ENCODE peak calls at places on chromosomes 5 and 9, in nine cellular contexts. W is lung; F is adrenal gland; D is brain microvascular endothelial cell; E is dorsolateral prefrontal cortex; J is mammary epithelial cell; S is endodermal cell; H is CD8-positive, alpha-beta T cell; R is psoas muscle. O is an unnamed sample.

GRCh38 chr9:89686134-89686533 is 81.3 kb downstream of the GADD45G start:
- DNase-seq in F (peak; percentile 70), D (no peak), J (peak; percentile 95), E (no peak), W (no peak), R (no peak), S (no peak), H (no peak), O (peak; percentile 16)

GRCh38 chr5:91061946-91062586 is 321.1 kb downstream of the ARRDC3 start:
- DNase-seq in F (no peak), S (no peak), R (no peak), D (no peak), H (no peak), J (no peak), W (no peak), E (no peak), O (no peak)

GRCh38 chr5:53991942-53992341 is 318.4 kb downstream of the ARL15 start:
- DNase-seq in W (no peak), S (no peak), F (no peak), E (no peak), R (no peak), D (no peak), J (no peak), H (no peak), O (no peak)

GRCh38 chr5:67234671-67235176 is 38.1 kb upstream of the CD180 start:
- DNase-seq in D (peak; percentile 86), S (no peak), E (no peak), W (peak; percentile 46), F (peak; percentile 35), R (peak; percentile 61), J (peak; percentile 67), H (no peak), O (no peak)

GRCh38 chr9:122941560-122942234 is 877 bp downstream of the RABGAP1 start:
- DNase-seq in W (no peak), E (no peak), F (no peak), D (peak; percentile 43), S (no peak), R (no peak), J (peak; percentile 58), H (no peak), O (no peak)

GRCh38 chr5:146520731-146521130 is 4.7 kb upstream of the GPR151 start:
- DNase-seq in S (no peak), W (no peak), R (no peak), F (no peak), H (no peak), E (no peak), D (no peak), J (no peak), O (no peak)

GRCh38 chr5:29208026-29208425 is 1985.5 kb upstream of the CDH6 start:
- DNase-seq in E (no peak), J (no peak), F (no peak), R (no peak), W (no peak), D (peak; percentile 1), S (no peak), H (no peak), O (no peak)

GRCh38 chr5:32949571-32949970 is 238.4 kb downstream of the NPR3 start:
- DNase-seq in D (no peak), F (no peak), W (no peak), R (no peak), S (no peak), E (no peak), H (no peak), J (peak; percentile 60), O (no peak)

GRCh38 chr5:83322273-83322924 is 149.1 kb upstream of the VCAN start:
- DNase-seq in F (no peak), J (no peak), R (no peak), S (no peak), W (no peak), D (peak; percentile 6), E (no peak), H (no peak), O (no peak)

GRCh38 chr5:132388244-132389050 is 18.9 kb downstream of the SLC22A5 start:
- DNase-seq in S (peak; percentile 36), W (no peak), R (no peak), H (no peak), D (no peak), F (peak; percentile 56), E (no peak), J (no peak), O (peak; percentile 53)

DNA sequence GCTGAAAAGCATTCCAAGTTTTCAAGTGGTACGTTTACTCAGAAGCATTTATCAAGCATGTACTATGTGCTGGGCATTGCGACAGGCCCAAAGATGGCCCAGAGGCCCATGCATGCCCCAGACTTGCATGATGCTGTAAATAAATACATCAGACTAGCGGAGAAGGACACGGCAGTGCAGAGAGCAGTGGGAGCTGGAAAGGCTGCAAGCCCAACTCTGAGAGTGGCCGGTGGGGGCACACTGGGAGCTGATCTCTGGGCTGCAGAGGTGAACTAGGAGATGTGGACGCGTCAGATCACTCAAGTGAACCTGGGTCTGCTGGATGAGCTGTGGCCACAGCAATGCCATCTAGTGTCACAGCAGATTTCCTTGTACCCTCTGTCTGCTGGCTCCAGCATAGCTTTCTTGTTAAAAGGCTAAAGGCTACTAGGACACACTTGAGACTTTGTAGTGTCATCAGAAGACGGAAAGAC is 246.9 kb downstream of the FANCC start:
- DNase-seq in D (no peak), W (no peak), R (peak; percentile 58), J (no peak), H (no peak), E (no peak), S (peak; percentile 64), F (no peak), O (no peak)
- H3K27ac ChIP-seq in D (no peak overlapping the region), W (peak overlapping the region; percentile 32), R (peak overlapping the region; percentile 93), J (no peak overlapping the region), H (no peak overlapping the region), E (peak overlapping the region; percentile 55), S (no peak overlapping the region), F (no peak overlapping the region), O (no peak overlapping the region)

GRCh38 chr5:154157483-154158378 is 32.8 kb upstream of the GALNT10 start:
- DNase-seq in J (no peak), H (peak; percentile 7), S (peak; percentile 83), F (no peak), W (no peak), E (no peak), R (no peak), D (no peak), O (no peak)
- TF ChIP-seq CTCF in J (peak; percentile 42), H (no peak), S (peak; percentile 91), F (no peak), W (no peak), E (peak; percentile 11), R (peak; percentile 15), D (peak; percentile 59), O (peak; percentile 56)

GRCh38 chr9:134453776-134454175 is 127.5 kb downstream of the RXRA start:
- DNase-seq in E (no peak), H (no peak), W (no peak), D (no peak), F (no peak), S (no peak), R (no peak), J (no peak), O (no peak)

GRCh38 chr9:134455537-134455936 is 129.3 kb downstream of the RXRA start:
- DNase-seq in S (no peak), E (no peak), J (no peak), H (no peak), R (no peak), F (no peak), D (no peak), W (no peak), O (no peak)

GRCh38 chr9:134455951-134456739 is 129.9 kb downstream of the RXRA start:
- DNase-seq in J (peak; percentile 73), F (peak; percentile 74), H (peak; percentile 73), W (peak; percentile 82), E (no peak), R (peak; percentile 89), S (no peak), D (peak; percentile 95), O (peak; percentile 79)

GRCh38 chr9:134454386-134454978 is 128.2 kb downstream of the RXRA start:
- DNase-seq in R (no peak), H (no peak), J (no peak), D (no peak), S (no peak), F (no peak), E (no peak), W (no peak), O (no peak)

GRCh38 chr9:134455010-134455409 is 128.8 kb downstream of the RXRA start:
- DNase-seq in R (no peak), W (no peak), J (no peak), H (no peak), E (no peak), S (no peak), F (no peak), D (no peak), O (no peak)
- H3K27ac ChIP-seq in R (peak overlapping the region; percentile 80), W (no peak overlapping the region), J (no peak overlapping the region), H (peak overlapping the region; percentile 82), E (peak overlapping the region; percentile 82), S (no peak overlapping the region), F (no peak overlapping the region), D (no peak overlapping the region), O (no peak overlapping the region)

GRCh38 chr5:1336106-1336561 is 8.8 kb downstream of the CLPTM1L start:
- DNase-seq in J (no peak), F (no peak), W (no peak), E (no peak), H (no peak), D (no peak), R (peak; percentile 35), S (no peak), O (no peak)
- TF ChIP-seq CTCF in J (no peak), F (no peak), W (no peak), E (no peak), H (no peak), D (no peak), R (no peak), S (no peak), O (no peak)

GRCh38 chr5:14184725-14185124 is 41.6 kb downstream of the TRIO start:
- DNase-seq in W (no peak), F (no peak), D (no peak), H (no peak), R (no peak), S (no peak), J (no peak), E (no peak), O (no peak)
- H3K27ac ChIP-seq in W (peak overlapping the region; percentile 30), F (no peak overlapping the region), D (peak overlapping the region; percentile 97), H (no peak overlapping the region), R (peak overlapping the region; percentile 80), S (no peak overlapping the region), J (peak overlapping the region; percentile 97), E (peak overlapping the region; percentile 80), O (peak overlapping the region; percentile 92)